ENCODE peak calls at places on chromosomes 7 and 10, in six cellular contexts. P, H, L, Y, N and Z are unnamed samples.

GRCh38 chr7:24702674-24703235 is 54.5 kb downstream of the GSDME start:
- DNase-seq in P (no peak), H (no peak), L (no peak), Y (no peak), N (no peak), Z (no peak)

GRCh38 chr7:119596651-119597050 is 676.3 kb upstream of the KCND2 start:
- DNase-seq in P (no peak), H (no peak), L (no peak), Y (no peak), N (no peak), Z (no peak)

GRCh38 chr7:155166673-155167370 is 96.7 kb downstream of the HTR5A start:
- DNase-seq in P (no peak), H (peak; percentile 98), L (peak; percentile 72), Y (no peak), N (no peak), Z (no peak)

GRCh38 chr10:27448926-27449325 is 55.2 kb upstream of the RAB18 start:
- DNase-seq in P (no peak), H (no peak), L (peak; percentile 8), Y (no peak), N (no peak), Z (no peak)

GRCh38 chr7:6375346-6376101 is 72.2 kb downstream of the DAGLB start:
- DNase-seq in P (no peak), H (no peak), L (no peak), Y (peak; percentile 58), N (no peak), Z (no peak)

GRCh38 chr7:134679006-134679405 is 32.4 kb downstream of the BPGM start:
- DNase-seq in P (no peak), H (no peak), L (no peak), Y (no peak), N (no peak), Z (no peak)

GRCh38 chr10:48981310-48981907 is 41.8 kb upstream of the LRRC18 start:
- DNase-seq in P (no peak), H (peak; percentile 15), L (peak; percentile 42), Y (peak; percentile 34), N (no peak), Z (peak; percentile 72)

GRCh38 chr7:42232275-42232674 is 4.7 kb downstream of the GLI3 start:
- DNase-seq in P (no peak), H (no peak), L (no peak), Y (no peak), N (no peak), Z (no peak)

GRCh38 chr7:105972276-105972675 is 9.2 kb downstream of the CDHR3 start:
- DNase-seq in P (no peak), H (no peak), L (no peak), Y (no peak), N (no peak), Z (no peak)

GRCh38 chr10:6083523-6084475 is 5.0 kb upstream of the RBM17 start:
- DNase-seq in P (peak; percentile 20), H (no peak), L (no peak), Y (no peak), N (no peak), Z (no peak)